ENCODE peak calls at places on chromosomes 4 and X, in nine cellular contexts. K is tibial nerve, U is K562, G is kidney, I is breast epithelium, H is mucosa of descending colon, J is epithelial cell of esophagus, Q is body of pancreas, P is IMR-90. X is an unnamed sample.

GRCh38 chr4:60913646-60914045 is 286.5 kb upstream of the ADGRL3 start:
- DNase-seq in K (no peak), U (no peak), G (no peak), I (no peak), H (no peak), J (no peak), Q (no peak), P (no peak), X (no peak)

GRCh38 chrX:121307441-121307840 is 260.0 kb downstream of the GLUD2 start:
- DNase-seq in K (no peak), U (no peak), G (no peak), I (no peak), H (no peak), J (no peak), Q (no peak), P (no peak), X (no peak)

GRCh38 chr4:152118108-152118507 is 357.3 kb upstream of the GATB start:
- DNase-seq in K (no peak), U (no peak), G (no peak), I (no peak), H (no peak), J (no peak), Q (no peak), P (no peak), X (no peak)

GRCh38 chrX:22378296-22378695 is 105.6 kb downstream of the CBLL2 start:
- DNase-seq in K (no peak), U (no peak), G (no peak), I (no peak), H (no peak), J (peak; percentile 13), Q (no peak), P (no peak), X (no peak)

GRCh38 chr4:48112017-48112667 is 21.9 kb downstream of the TXK start:
- DNase-seq in K (no peak), U (no peak), G (no peak), I (no peak), H (no peak), J (peak; percentile 38), Q (no peak), P (peak; percentile 45), X (no peak)

GRCh38 chrX:124028177-124028576 is 66.7 kb downstream of the STAG2 start:
- DNase-seq in K (no peak), U (no peak), G (no peak), I (no peak), H (no peak), J (peak; percentile 46), Q (no peak), P (peak; percentile 71), X (no peak)

GRCh38 chrX:10233173-10233572 is 76.4 kb downstream of the CLCN4 start:
- DNase-seq in K (no peak), U (no peak), G (no peak), I (no peak), H (no peak), J (no peak), Q (no peak), P (peak; percentile 65), X (no peak)

GRCh38 chr4:1851160-1851559 is 4.8 kb downstream of the LETM1 start:
- DNase-seq in K (no peak), U (peak; percentile 37), G (no peak), I (no peak), H (no peak), J (no peak), Q (no peak), P (no peak), X (no peak)

GRCh38 chr4:93031431-93032098 is 727.8 kb downstream of the GRID2 start:
- DNase-seq in K (no peak), U (no peak), G (no peak), I (no peak), H (no peak), J (no peak), Q (no peak), P (no peak), X (no peak)

GRCh38 chr4:186485621-186486062 is 69.7 kb downstream of the MTNR1A start:
- DNase-seq in K (peak; percentile 6), U (no peak), G (no peak), I (no peak), H (no peak), J (peak; percentile 3), Q (peak; percentile 29), P (peak; percentile 19), X (no peak)

GRCh38 chrX:40006025-40007017 is 91.4 kb downstream of the BCOR start:
- DNase-seq in K (no peak), U (no peak), G (peak; percentile 83), I (peak; percentile 53), H (peak; percentile 71), J (no peak), Q (peak; percentile 20), P (no peak), X (no peak)

GRCh38 chr4:22070256-22070655 is 121.7 kb upstream of the KCNIP4 start:
- DNase-seq in K (no peak), U (no peak), G (no peak), I (no peak), H (no peak), J (no peak), Q (no peak), P (no peak), X (no peak)

GRCh38 chrX:13666836-13667235 is 13.9 kb downstream of the TCEANC start:
- DNase-seq in K (no peak), U (no peak), G (peak; percentile 45), I (no peak), H (no peak), J (no peak), Q (peak; percentile 10), P (no peak), X (no peak)

GRCh38 chr4:25862411-25863346 is at the start of gene SEL1L3:
- DNase-seq in K (no peak), U (peak; percentile 93), G (peak; percentile 86), I (no peak), H (peak; percentile 67), J (peak; percentile 44), Q (peak; percentile 70), P (no peak), X (no peak)

GRCh38 chr4:7073526-7074390 is 5.9 kb upstream of the GRPEL1 start:
- DNase-seq in K (peak; percentile 35), U (peak; percentile 82), G (no peak), I (no peak), H (peak; percentile 54), J (peak; percentile 60), Q (no peak), P (peak; percentile 42), X (peak; percentile 21)

GRCh38 chrX:17537652-17538301 is 162.8 kb downstream of the NHS start:
- DNase-seq in K (no peak), U (no peak), G (no peak), I (no peak), H (peak; percentile 63), J (no peak), Q (no peak), P (no peak), X (no peak)

DNA sequence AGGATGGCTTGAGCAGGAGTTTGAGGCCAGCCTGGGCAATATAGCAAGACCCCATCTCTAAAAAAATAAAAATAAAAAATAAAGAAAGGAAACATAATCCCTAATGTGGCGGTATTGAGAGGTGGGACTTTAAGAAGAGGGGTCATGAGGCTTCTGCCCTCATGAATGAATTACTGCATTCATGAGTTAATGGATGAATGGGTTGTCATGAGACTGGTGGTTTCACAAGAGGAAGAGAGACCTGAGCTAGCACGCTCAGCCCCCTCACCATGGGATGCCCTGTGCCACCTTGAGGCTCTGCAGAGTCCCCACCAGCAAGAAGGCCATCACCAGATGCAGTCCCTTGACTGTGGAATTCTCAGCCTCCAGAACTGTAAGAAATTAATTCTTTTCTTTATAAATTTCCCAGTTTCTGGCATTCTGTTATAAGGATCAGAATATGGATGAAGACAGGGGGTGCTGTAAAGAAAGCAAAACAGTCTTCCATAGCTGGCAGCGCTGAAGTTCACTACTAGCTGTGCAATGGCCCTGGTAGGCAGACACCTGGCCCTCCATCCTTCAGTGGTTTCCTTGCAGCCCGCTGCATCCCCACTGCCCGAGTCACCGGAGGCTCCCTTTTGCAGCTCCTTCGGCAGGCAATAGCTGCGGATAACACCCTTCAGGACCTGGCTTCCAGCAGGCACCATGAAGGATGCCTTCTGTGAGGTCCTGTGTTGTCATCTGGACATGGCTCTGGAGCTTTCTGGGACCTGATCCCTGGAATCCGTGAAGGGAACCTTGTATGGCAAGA is 44.8 kb upstream of the NSG1 start:
- DNase-seq in K (no peak), U (no peak), G (no peak), I (no peak), H (no peak), J (no peak), Q (no peak), P (no peak), X (no peak)
- H3K4me3 ChIP-seq in K (no peak overlapping the region), U (no peak overlapping the region), G (no peak overlapping the region), I (no peak overlapping the region), H (no peak overlapping the region), J (no peak overlapping the region), Q (no peak overlapping the region), P (no peak overlapping the region), X (no peak overlapping the region)

GRCh38 chr4:19675172-19675811 is 576.4 kb upstream of the SLIT2 start:
- DNase-seq in K (no peak), U (no peak), G (no peak), I (no peak), H (peak; percentile 4), J (no peak), Q (no peak), P (peak; percentile 49), X (no peak)
- TF ChIP-seq CTCF in K (no peak), U (no peak), G (no peak), I (no peak), H (no peak), J (no peak), Q (no peak), P (no peak), X (no peak)

GRCh38 chr4:138238521-138239292 is 3.4 kb downstream of the SLC7A11 start:
- DNase-seq in K (no peak), U (no peak), G (no peak), I (no peak), H (no peak), J (no peak), Q (no peak), P (no peak), X (no peak)
- H3K4me3 ChIP-seq in K (no peak overlapping the region), U (peak overlapping the region; percentile 69), G (no peak overlapping the region), I (no peak overlapping the region), H (no peak overlapping the region), J (peak overlapping the region; percentile 6), Q (no peak overlapping the region), P (peak overlapping the region; percentile 75), X (peak overlapping the region; percentile 68)

GRCh38 chr4:154024097-154024496 is 235.2 kb upstream of the SFRP2 start:
- DNase-seq in K (no peak), U (no peak), G (no peak), I (no peak), H (no peak), J (no peak), Q (no peak), P (no peak), X (no peak)

GRCh38 chr4:154013576-154013975 is 224.7 kb upstream of the SFRP2 start:
- DNase-seq in K (no peak), U (no peak), G (no peak), I (no peak), H (no peak), J (no peak), Q (no peak), P (no peak), X (no peak)

GRCh38 chr4:154014401-154015105 is 225.7 kb upstream of the SFRP2 start:
- DNase-seq in K (no peak), U (no peak), G (no peak), I (no peak), H (no peak), J (no peak), Q (no peak), P (no peak), X (no peak)

DNA sequence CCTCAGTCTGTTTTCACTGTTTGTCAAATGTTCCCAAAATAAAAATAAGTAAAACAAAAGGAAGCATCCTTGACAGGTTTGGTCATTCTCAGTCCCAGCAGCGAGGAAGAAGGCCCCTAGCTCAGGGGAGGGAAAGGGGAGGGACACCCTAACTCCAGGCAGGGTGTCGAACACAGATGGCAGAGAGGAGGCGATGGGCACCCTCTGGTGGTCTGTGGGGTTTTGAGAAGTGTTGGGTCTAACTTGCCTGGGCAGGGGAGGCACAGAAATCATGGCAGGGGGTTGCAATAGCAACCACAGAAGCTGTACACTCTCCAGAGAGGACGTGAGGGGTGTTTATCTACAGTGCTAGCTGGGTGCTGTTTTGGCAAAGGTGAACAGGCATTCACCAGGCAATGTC is 229.8 kb upstream of the SFRP2 start:
- DNase-seq in K (no peak), U (no peak), G (no peak), I (no peak), H (no peak), J (no peak), Q (no peak), P (no peak), X (no peak)
- TF ChIP-seq CTCF in K (no peak), U (peak; percentile 9), G (no peak), I (no peak), H (no peak), J (no peak), Q (no peak), P (no peak), X (no peak)

X was measured in LNCaP clone FGC.